ENCODE peak calls at places on chromosome 1, in seven cellular contexts. W is fibroblast of mammary gland, C is EL, P is occipital lobe, R is smooth muscle cell of the brain vasculature, J is RWPE2, N is NB4. O is an unnamed sample.

GRCh38 chr1:81832573-81832972 is 31.8 kb downstream of the ADGRL2 start:
- DNase-seq in W (peak; percentile 89), C (peak; percentile 26), P (no peak), R (peak; percentile 35), J (no peak), N (no peak), O (no peak)

GRCh38 chr1:47693115-47693514 is 255.3 kb downstream of the FOXD2 start:
- DNase-seq in W (no peak), C (no peak), P (no peak), R (no peak), J (peak; percentile 6), N (no peak), O (no peak)

GRCh38 chr1:179930867-179931266 is 23.7 kb upstream of the CEP350 start:
- DNase-seq in W (no peak), C (no peak), P (no peak), R (no peak), J (no peak), N (no peak), O (no peak)

GRCh38 chr1:114108741-114109255 is 44.9 kb downstream of the SYT6 start:
- DNase-seq in W (peak; percentile 40), C (peak; percentile 30), P (no peak), R (peak; percentile 36), J (no peak), N (peak; percentile 46), O (no peak)

GRCh38 chr1:7298145-7298544 is 473.0 kb upstream of the VAMP3 start:
- DNase-seq in W (no peak), C (no peak), P (no peak), R (peak; percentile 67), J (no peak), N (no peak), O (no peak)

GRCh38 chr1:62384276-62385005 is 52.4 kb upstream of the USP1 start:
- DNase-seq in W (peak; percentile 94), C (peak; percentile 73), P (no peak), R (peak; percentile 40), J (no peak), N (no peak), O (no peak)

GRCh38 chr1:110433803-110434202 is 17.1 kb upstream of the PROK1 start:
- DNase-seq in W (peak; percentile 29), C (peak; percentile 39), P (no peak), R (no peak), J (no peak), N (peak; percentile 86), O (no peak)

GRCh38 chr1:61226791-61227567 is 144.6 kb downstream of the NFIA start:
- DNase-seq in W (peak; percentile 58), C (no peak), P (no peak), R (no peak), J (no peak), N (no peak), O (no peak)

GRCh38 chr1:197042676-197043341 is 24.3 kb downstream of the F13B start:
- DNase-seq in W (no peak), C (no peak), P (no peak), R (no peak), J (no peak), N (no peak), O (no peak)

GRCh38 chr1:51575406-51576084 is 41.3 kb upstream of the OSBPL9 start:
- DNase-seq in W (peak; percentile 87), C (peak; percentile 61), P (no peak), R (no peak), J (no peak), N (peak; percentile 96), O (no peak)

GRCh38 chr1:118049981-118050380 is 120.4 kb downstream of the WDR3 start:
- DNase-seq in W (peak; percentile 2), C (no peak), P (no peak), R (no peak), J (no peak), N (no peak), O (no peak)

GRCh38 chr1:1782399-1783221 is 4.3 kb upstream of the NADK start:
- DNase-seq in W (peak; percentile 72), C (peak; percentile 70), P (no peak), R (no peak), J (no peak), N (peak; percentile 66), O (no peak)

GRCh38 chr1:30322859-30323257 is 400.5 kb downstream of the MATN1 start:
- DNase-seq in W (no peak), C (no peak), P (no peak), R (no peak), J (no peak), N (peak; percentile 12), O (no peak)

GRCh38 chr1:55541296-55541695 is 326.1 kb upstream of the USP24 start:
- DNase-seq in W (no peak), C (no peak), P (no peak), R (no peak), J (no peak), N (no peak), O (no peak)

GRCh38 chr1:238152119-238152518 is 261.4 kb upstream of the ZP4 start:
- DNase-seq in W (no peak), C (peak; percentile 34), P (no peak), R (no peak), J (no peak), N (no peak), O (no peak)

GRCh38 chr1:100736766-100737165 is 17.2 kb downstream of the VCAM1 start:
- DNase-seq in W (peak; percentile 74), C (peak; percentile 37), P (no peak), R (no peak), J (no peak), N (no peak), O (no peak)

O was measured in T-helper 1 cell.